ENCODE peak calls at places on chromosomes 6 and 20, in four cellular contexts. V is fibroblast of the aortic adventitia, M is K562, B is progenitor cell of endocrine pancreas. H is an unnamed sample.

GRCh38 chr6:128500017-128500416 is 20.4 kb downstream of the PTPRK start:
- DNase-seq in B (no peak), V (no peak), M (no peak), H (no peak)

GRCh38 chr6:24980507-24981384 is 45.0 kb upstream of the RIPOR2 start:
- DNase-seq in M (no peak), B (no peak), V (peak), H (no peak)

GRCh38 chr20:38635721-38636285 is 34.2 kb downstream of the ARHGAP40 start:
- DNase-seq in M (peak), B (no peak), V (peak), H (no peak)

GRCh38 chr20:41094656-41095055 is 42.7 kb upstream of the PLCG1 start:
- DNase-seq in M (no peak), V (peak), B (no peak), H (no peak)

GRCh38 chr6:44925100-44925739 is 402.9 kb upstream of the RUNX2 start:
- DNase-seq in B (no peak), M (peak), V (peak), H (peak)

GRCh38 chr6:119200774-119201173 is 122.3 kb upstream of the FAM184A start:
- DNase-seq in V (no peak), B (no peak), M (no peak), H (no peak)

GRCh38 chr6:43076928-43077809 is 1.1 kb downstream of the PTK7 start:
- DNase-seq in V (peak), B (peak), M (no peak), H (peak)

GRCh38 chr6:14596410-14596809 is 478.8 kb downstream of the CD83 start:
- DNase-seq in M (peak), B (no peak), V (peak), H (no peak)

GRCh38 chr6:79601020-79601609 is 30.0 kb upstream of the SH3BGRL2 start:
- DNase-seq in B (no peak), M (no peak), V (peak), H (no peak)

GRCh38 chr20:16580127-16580526 is 6.9 kb upstream of the KIF16B start:
- DNase-seq in B (no peak), M (no peak), V (peak), H (no peak)

GRCh38 chr20:3728876-3729275 is 3.6 kb upstream of the HSPA12B start:
- DNase-seq in B (no peak), V (no peak), M (no peak), H (no peak)

GRCh38 chr6:3036861-3037469 is 31.3 kb upstream of the RIPK1 start:
- DNase-seq in M (no peak), V (no peak), B (no peak), H (no peak)

GRCh38 chr6:11425876-11426275 is 111.7 kb upstream of the TMEM170B start:
- DNase-seq in V (no peak), M (no peak), B (no peak), H (no peak)

GRCh38 chr6:157614026-157614484 is 209.0 kb upstream of the SNX9 start:
- DNase-seq in B (no peak), V (no peak), M (no peak), H (no peak)

GRCh38 chr6:159037746-159038290 is 7.0 kb downstream of the TAGAP start:
- DNase-seq in V (no peak), M (no peak), B (no peak), H (no peak)

GRCh38 chr6:134637847-134638438 is 312.0 kb downstream of the ALDH8A1 start:
- DNase-seq in M (no peak), V (no peak), B (no peak), H (no peak)

GRCh38 chr20:1945134-1945618 is 48.7 kb downstream of the PDYN start:
- DNase-seq in V (peak), M (no peak), B (no peak), H (no peak)

GRCh38 chr6:87095056-87095527 is at the start of gene CGA:
- DNase-seq in B (no peak), V (no peak), M (no peak), H (no peak)

GRCh38 chr6:168554898-168555617 is 114.1 kb downstream of the SMOC2 start:
- DNase-seq in M (no peak), V (no peak), B (no peak), H (no peak)

GRCh38 chr20:14951707-14952106 is 614.3 kb upstream of the FLRT3 start:
- DNase-seq in V (peak), B (no peak), M (no peak), H (no peak)

GRCh38 chr6:19771753-19772336 is 65.3 kb upstream of the ID4 start:
- DNase-seq in B (no peak), V (peak), M (no peak), H (no peak)

GRCh38 chr20:54510546-54511129 is 35.2 kb downstream of the DOK5 start:
- DNase-seq in M (no peak), V (peak), B (no peak), H (no peak)

GRCh38 chr6:43129434-43130194 is 41.5 kb upstream of the SRF start:
- DNase-seq in V (peak), B (no peak), M (peak), H (peak)

GRCh38 chr20:31698803-31699718 is 23.6 kb downstream of the BCL2L1 start:
- DNase-seq in M (no peak), B (no peak), V (peak), H (peak)

GRCh38 chr6:168083142-168083885 is 4.3 kb upstream of the FRMD1 start:
- DNase-seq in V (no peak), M (no peak), B (no peak), H (no peak)

GRCh38 chr20:51720854-51721253 is 47.3 kb downstream of the ATP9A start:
- DNase-seq in V (no peak), B (no peak), M (no peak), H (no peak)

GRCh38 chr20:41125530-41126457 is 11.5 kb upstream of the PLCG1 start:
- DNase-seq in B (no peak), M (no peak), V (no peak), H (no peak)

GRCh38 chr6:133408543-133408942 is 167.4 kb downstream of the EYA4 start:
- DNase-seq in V (no peak), B (no peak), M (no peak), H (no peak)

GRCh38 chr20:64025101-64025825 is 10.7 kb upstream of the C20orf204 start:
- DNase-seq in V (no peak), M (no peak), B (no peak), H (no peak)
- TF ChIP-seq CTCF in V (no peak), M (no peak), B (no peak), H (no peak)

DNA sequence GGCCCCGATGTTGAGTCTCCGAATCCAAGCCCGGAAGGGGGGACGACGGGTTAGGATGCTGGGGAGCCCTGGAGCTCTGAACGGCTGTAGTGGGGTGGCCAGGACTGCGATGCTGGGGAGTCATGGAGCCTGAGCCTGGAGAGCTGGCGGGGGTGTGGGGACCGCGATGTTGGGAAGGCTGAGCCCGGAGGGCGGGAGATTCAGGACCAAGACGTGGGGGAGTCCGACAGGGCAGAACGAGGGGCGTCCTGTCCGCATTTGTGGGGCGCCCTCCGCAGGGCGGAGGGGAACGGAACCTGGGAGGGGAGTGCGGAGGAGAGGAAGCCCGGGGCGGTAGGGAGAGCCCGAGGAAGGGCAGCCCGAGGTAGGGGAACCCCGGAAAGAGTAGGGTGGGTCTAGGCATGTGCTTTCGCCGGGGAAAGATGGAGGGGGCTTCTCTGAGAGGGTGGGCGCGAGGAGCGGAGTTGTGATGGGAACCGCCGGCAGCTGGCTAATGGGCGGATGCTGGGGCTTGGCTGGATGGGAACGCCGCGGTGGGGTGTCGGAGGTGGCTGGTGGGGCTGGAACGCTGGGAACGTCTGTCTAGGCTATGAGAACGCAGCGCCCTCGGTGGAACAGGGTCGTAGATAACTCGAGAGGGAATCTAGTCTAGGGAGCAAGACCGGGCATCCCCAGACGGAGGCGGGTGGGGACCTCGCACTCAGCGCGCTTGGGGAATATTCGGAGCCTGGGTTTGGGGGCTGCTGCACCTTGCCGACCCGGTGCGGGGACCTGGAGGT is 681 bp downstream of the PAQR8 start:
- DNase-seq in B (peak), V (no peak), M (peak), H (peak)
- TF ChIP-seq CTCF in B (no peak), V (peak), M (no peak), H (no peak)

GRCh38 chr20:62427172-62428007 is at the start of gene RBBP8NL:
- DNase-seq in V (no peak), M (no peak), B (peak), H (no peak)
- TF ChIP-seq CTCF in V (no peak), M (no peak), B (peak), H (no peak)

GRCh38 chr6:90274481-90275030 is 22.1 kb downstream of the BACH2 start:
- DNase-seq in B (no peak), M (no peak), V (no peak), H (no peak)
- TF ChIP-seq CTCF in B (no peak), M (peak), V (no peak), H (no peak)

DNA sequence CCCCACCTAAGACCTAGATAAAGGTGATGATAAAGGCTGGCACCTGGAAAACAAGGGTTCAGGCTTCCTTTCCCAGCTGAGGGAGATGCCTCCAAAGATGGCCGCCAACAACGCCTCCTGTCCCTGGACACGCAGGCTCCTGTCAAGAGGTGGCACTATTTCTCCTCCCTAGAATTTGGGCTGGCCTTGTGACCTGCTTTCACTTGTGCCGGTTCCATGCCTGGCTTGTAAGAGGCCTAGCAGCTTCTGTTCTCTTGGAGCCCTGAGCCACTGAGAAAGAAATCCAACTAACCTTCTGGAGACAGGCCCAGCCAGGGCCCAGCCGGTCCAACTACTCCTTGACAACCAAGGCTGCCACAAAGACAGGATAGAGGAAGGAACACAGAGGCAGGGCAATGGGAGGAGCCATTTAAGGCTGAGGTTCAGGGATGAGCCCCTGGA is 60.2 kb upstream of the RALY start:
- DNase-seq in B (no peak), V (peak), M (peak), H (peak)
- TF ChIP-seq CTCF in B (peak), V (peak), M (peak), H (no peak)